ENCODE peak calls at places on chromosome 2, in five cellular contexts. N is astrocyte, T is IMR-90, F is gastrocnemius medialis, X is B cell. C is an unnamed sample.

GRCh38 chr2:86806059-86806857 is 15.5 kb upstream of the CD8A start:
- DNase-seq in T (no peak), X (no peak), F (no peak), N (no peak), C (no peak)

GRCh38 chr2:110702981-110703380 is 25.1 kb upstream of the BUB1 start:
- DNase-seq in T (no peak), N (no peak), F (no peak), X (no peak), C (no peak)

GRCh38 chr2:191566347-191566746 is 111.6 kb upstream of the NABP1 start:
- DNase-seq in X (peak), N (peak), F (peak), T (peak), C (peak)

GRCh38 chr2:232505805-232506360 is 14.3 kb upstream of the PRSS56 start:
- DNase-seq in T (no peak), X (no peak), F (no peak), N (no peak), C (no peak)

GRCh38 chr2:232075080-232075479 is 113.6 kb downstream of the DIS3L2 start:
- DNase-seq in T (peak), N (no peak), X (no peak), F (no peak), C (no peak)

GRCh38 chr2:205792908-205793307 is 110.6 kb downstream of the NRP2 start:
- DNase-seq in T (peak), N (peak), X (no peak), F (no peak), C (no peak)

GRCh38 chr2:31347788-31348187 is 66.8 kb downstream of the XDH start:
- DNase-seq in X (no peak), T (peak), N (peak), F (peak), C (no peak)

GRCh38 chr2:134410831-134411231 is 157.0 kb downstream of the MGAT5 start:
- DNase-seq in T (peak), N (peak), X (no peak), F (no peak), C (no peak)

GRCh38 chr2:26344581-26345283 is 1.2 kb upstream of the SELENOI start:
- DNase-seq in F (no peak), T (peak), N (peak), X (peak), C (no peak)

GRCh38 chr2:106065268-106065982 is 128.7 kb downstream of the UXS1 start:
- DNase-seq in X (peak), N (no peak), T (no peak), F (no peak), C (no peak)

GRCh38 chr2:63589148-63589972 is 597 bp downstream of the MDH1 start:
- DNase-seq in N (no peak), F (no peak), X (no peak), T (no peak), C (no peak)

GRCh38 chr2:106160786-106161261 is 33.3 kb downstream of the UXS1 start:
- DNase-seq in F (peak), X (peak), T (no peak), N (no peak), C (no peak)

GRCh38 chr2:109290887-109291675 is 162.1 kb downstream of the SH3RF3 start:
- DNase-seq in X (no peak), N (peak), T (peak), F (peak), C (no peak)

GRCh38 chr2:100629309-100629708 is 66.5 kb downstream of the PDCL3 start:
- DNase-seq in N (no peak), X (no peak), T (no peak), F (no peak), C (no peak)

GRCh38 chr2:66565291-66565690 is 130.4 kb downstream of the MEIS1 start:
- DNase-seq in F (no peak), T (peak), N (no peak), X (no peak), C (no peak)

GRCh38 chr2:31476511-31477171 is 62.1 kb upstream of the XDH start:
- DNase-seq in T (peak), F (no peak), X (no peak), N (peak), C (no peak)

GRCh38 chr2:48279347-48279746 is 250.6 kb upstream of the STON1 start:
- DNase-seq in T (no peak), F (no peak), N (no peak), X (no peak), C (no peak)

GRCh38 chr2:74119324-74119723 is 28.4 kb downstream of the BOLA3 start:
- DNase-seq in X (no peak), N (no peak), T (no peak), F (no peak), C (no peak)

GRCh38 chr2:52512760-52513159 is 1254.8 kb upstream of the CHAC2 start:
- DNase-seq in T (no peak), F (no peak), N (no peak), X (no peak), C (no peak)

GRCh38 chr2:12605366-12605765 is 111.4 kb upstream of the TRIB2 start:
- DNase-seq in F (no peak), N (no peak), X (no peak), T (no peak), C (no peak)

GRCh38 chr2:240560084-240560479 is at the start of gene DUSP28:
- DNase-seq in F (peak), X (peak), N (peak), T (peak), C (peak)

GRCh38 chr2:201515573-201516246 is 64.2 kb downstream of the STRADB start:
- DNase-seq in X (no peak), T (no peak), F (no peak), N (no peak), C (no peak)

GRCh38 chr2:147045113-147045512 is 799.7 kb upstream of the ACVR2A start:
- DNase-seq in X (peak), F (peak), T (peak), N (peak), C (no peak)

GRCh38 chr2:157644776-157645175 is 16.1 kb upstream of the ACVR1C start:
- DNase-seq in X (no peak), F (no peak), N (no peak), T (no peak), C (no peak)

GRCh38 chr2:45643543-45644542 is 7.6 kb upstream of the PRKCE start:
- DNase-seq in F (peak), N (no peak), X (peak), T (peak), C (peak)

GRCh38 chr2:125886153-125886552 is 769.8 kb upstream of the GYPC start:
- DNase-seq in X (no peak), N (no peak), F (no peak), T (no peak), C (no peak)

GRCh38 chr2:46554381-46554780 is 75.0 kb downstream of the TMEM247 start:
- DNase-seq in T (no peak), X (no peak), F (peak), N (no peak), C (no peak)

GRCh38 chr2:121803503-121803902 is 48.1 kb downstream of the TSN start:
- DNase-seq in T (no peak), N (no peak), X (no peak), F (no peak), C (no peak)

GRCh38 chr2:218033208-218033589 is 30.4 kb upstream of the TNS1 start:
- DNase-seq in T (no peak), F (no peak), N (no peak), X (no peak), C (no peak)

GRCh38 chr2:158969162-158969716 is 799 bp downstream of the TANC1 start:
- DNase-seq in N (no peak), X (peak), F (no peak), T (no peak), C (no peak)

GRCh38 chr2:158967731-158968395 is 577 bp upstream of the TANC1 start:
- DNase-seq in T (peak), F (no peak), X (peak), N (peak), C (no peak)

GRCh38 chr2:158969717-158970521 is 1.5 kb downstream of the TANC1 start:
- DNase-seq in N (peak), T (peak), X (peak), F (no peak), C (no peak)

GRCh38 chr2:158967114-158967730 is 1.2 kb upstream of the TANC1 start:
- DNase-seq in X (no peak), N (no peak), T (no peak), F (no peak), C (no peak)

GRCh38 chr2:158968396-158969161 is at the start of gene TANC1:
- DNase-seq in N (peak), T (peak), F (peak), X (peak), C (peak)
- TF ChIP-seq CTCF in N (no peak), T (no peak), F (no peak), X (no peak), C (no peak)

GRCh38 chr2:173963323-173963816 is 1.8 kb downstream of the SP3 start:
- DNase-seq in F (peak), T (peak), X (peak), N (peak), C (no peak)
- TF ChIP-seq CTCF in F (peak), T (peak), X (peak), N (no peak), C (no peak)

GRCh38 chr2:158723921-158724802 is 71.0 kb upstream of the DAPL1 start:
- DNase-seq in N (no peak), T (no peak), X (no peak), F (no peak), C (no peak)
- TF ChIP-seq CTCF in N (no peak), T (peak), X (no peak), F (no peak), C (no peak)

DNA sequence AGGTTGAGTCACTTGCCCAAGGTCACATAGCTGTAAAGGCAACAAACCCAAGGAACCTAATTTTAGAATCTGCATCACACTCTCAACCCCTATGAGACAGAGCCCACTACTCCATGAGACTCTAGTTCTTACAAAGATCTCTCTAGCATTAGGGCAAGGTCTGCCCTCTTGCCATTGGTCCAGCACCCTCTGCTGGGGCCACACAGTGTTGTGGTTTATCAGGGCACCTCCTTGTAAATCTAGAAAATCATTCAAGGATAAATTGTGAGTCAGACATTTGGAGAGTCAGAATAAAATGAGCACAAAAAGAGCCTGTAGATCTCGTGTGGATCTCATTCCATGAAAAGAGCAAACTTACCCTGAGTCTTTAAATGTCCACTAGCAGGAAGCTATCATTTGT is 91.2 kb downstream of the SLC8A1 start:
- DNase-seq in X (no peak), F (no peak), T (peak), N (no peak), C (no peak)
- TF ChIP-seq CTCF in X (no peak), F (no peak), T (peak), N (no peak), C (no peak)

GRCh38 chr2:6791682-6792081 is 74.0 kb downstream of the CMPK2 start:
- DNase-seq in X (no peak), N (no peak), T (no peak), F (no peak), C (no peak)
- TF ChIP-seq CTCF in X (no peak), N (no peak), T (no peak), F (no peak), C (no peak)

C was measured in natural killer cell.